ENCODE peak calls at places on chromosomes 5 and 9, in ten cellular contexts. O, Q, Z, S, E, Y, D, N, F and H are unnamed samples.

GRCh38 chr5:86228147-86228546 is 389.6 kb upstream of the COX7C start:
- DNase-seq in Y (no peak), S (no peak), Z (no peak), F (no peak), E (no peak), D (no peak), O (no peak), N (no peak), Q (no peak), H (no peak)

GRCh38 chr5:1007681-1008450 is 736 bp upstream of the NKD2 start:
- DNase-seq in E (no peak), Y (no peak), Z (no peak), S (no peak), N (no peak), O (no peak), F (no peak), D (no peak), Q (no peak), H (no peak)

GRCh38 chr5:73170522-73170921 is 2.5 kb upstream of the TMEM174 start:
- DNase-seq in N (peak; percentile 19), Q (peak; percentile 34), O (no peak), D (no peak), S (peak; percentile 19), Z (no peak), F (no peak), E (no peak), Y (peak; percentile 19), H (no peak)

GRCh38 chr5:39427225-39427624 is 2.4 kb upstream of the DAB2 start:
- DNase-seq in F (no peak), E (peak; percentile 71), O (no peak), D (no peak), Y (no peak), Q (no peak), Z (no peak), S (no peak), N (peak; percentile 21), H (no peak)

GRCh38 chr9:74960548-74960947 is 7.8 kb upstream of the C9orf40 start:
- DNase-seq in Z (peak; percentile 20), E (peak; percentile 19), F (no peak), S (no peak), N (no peak), D (no peak), Y (peak; percentile 6), Q (peak; percentile 90), O (no peak), H (no peak)

GRCh38 chr9:79028101-79028500 is 543.7 kb upstream of the TLE4 start:
- DNase-seq in F (no peak), N (no peak), Z (no peak), S (no peak), O (no peak), E (peak; percentile 22), D (no peak), Y (no peak), Q (peak; percentile 72), H (no peak)

GRCh38 chr9:105972805-105973204 is 278.5 kb downstream of the TMEM38B start:
- DNase-seq in E (no peak), S (no peak), D (no peak), N (no peak), Q (no peak), O (no peak), Z (no peak), F (no peak), Y (no peak), H (no peak)

GRCh38 chr5:41924872-41925554 is at the start of gene FBXO4:
- DNase-seq in S (peak; percentile 89), E (peak; percentile 93), Y (peak; percentile 71), F (peak; percentile 79), Z (peak; percentile 88), O (peak; percentile 80), N (peak; percentile 79), Q (peak; percentile 67), D (peak; percentile 59), H (peak; percentile 89)

GRCh38 chr9:27460225-27461023 is 63.7 kb upstream of the IFNK start:
- DNase-seq in N (no peak), Z (no peak), Q (peak; percentile 73), S (no peak), E (peak; percentile 28), D (no peak), F (no peak), Y (no peak), O (no peak), H (no peak)

GRCh38 chr5:157571357-157571827 is 4.2 kb downstream of the ADAM19 start:
- DNase-seq in Z (no peak), Y (no peak), E (no peak), D (no peak), O (no peak), Q (no peak), S (peak; percentile 29), F (peak; percentile 57), N (peak; percentile 14), H (no peak)

GRCh38 chr9:36637491-36638270 is 65.0 kb downstream of the MELK start:
- DNase-seq in O (no peak), Z (no peak), F (no peak), Y (no peak), Q (no peak), N (no peak), D (peak; percentile 3), E (no peak), S (no peak), H (no peak)

GRCh38 chr5:180130291-180130869 is 58.8 kb upstream of the RNF130 start:
- DNase-seq in E (no peak), Q (no peak), F (no peak), Y (no peak), N (no peak), O (no peak), S (no peak), D (no peak), Z (no peak), H (no peak)

GRCh38 chr5:76790632-76791290 is 28.1 kb upstream of the F2RL1 start:
- DNase-seq in E (peak; percentile 76), F (no peak), D (no peak), Q (peak; percentile 100), Z (peak; percentile 92), N (peak; percentile 87), O (no peak), S (no peak), Y (peak; percentile 76), H (no peak)

GRCh38 chr9:708182-708555 is 133.3 kb upstream of the DMRT1 start:
- DNase-seq in O (no peak), Q (peak; percentile 29), D (no peak), Z (no peak), F (no peak), S (no peak), Y (no peak), N (no peak), E (peak; percentile 41), H (no peak)

GRCh38 chr5:140317859-140318258 is 15.0 kb upstream of the PFDN1 start:
- DNase-seq in D (no peak), N (no peak), S (no peak), F (no peak), E (peak; percentile 67), O (no peak), Q (peak; percentile 82), Y (no peak), Z (no peak), H (no peak)

GRCh38 chr9:124352616-124353015 is 62.6 kb downstream of the PSMB7 start:
- DNase-seq in S (no peak), Z (no peak), O (no peak), E (peak; percentile 20), Y (no peak), N (no peak), Q (no peak), F (no peak), D (no peak), H (no peak)

GRCh38 chr9:86948153-86948929 is 1.0 kb upstream of the GAS1 start:
- DNase-seq in Y (peak; percentile 13), O (peak; percentile 39), D (no peak), Z (peak; percentile 70), Q (peak; percentile 59), S (peak; percentile 77), N (peak; percentile 64), E (peak; percentile 83), F (peak; percentile 69), H (peak; percentile 20)

GRCh38 chr9:19231126-19232035 is 888 bp downstream of the DENND4C start:
- DNase-seq in Q (peak; percentile 32), O (no peak), N (peak; percentile 9), Y (no peak), F (peak; percentile 32), Z (peak; percentile 9), E (peak; percentile 8), D (no peak), S (no peak), H (no peak)

GRCh38 chr9:133632806-133633680 is 3.1 kb upstream of the DBH start:
- DNase-seq in Z (no peak), F (no peak), E (no peak), N (no peak), O (no peak), Q (no peak), S (no peak), D (peak; percentile 36), Y (no peak), H (no peak)

GRCh38 chr9:128136816-128137793 is 9.6 kb upstream of the PTGES2 start:
- DNase-seq in N (no peak), Z (peak; percentile 26), F (no peak), O (no peak), E (peak; percentile 38), D (no peak), Q (no peak), S (no peak), Y (no peak), H (no peak)

GRCh38 chr9:30815585-30815984 is 1568.9 kb upstream of the ACO1 start:
- DNase-seq in F (no peak), E (no peak), S (no peak), Y (no peak), O (no peak), D (no peak), Q (no peak), Z (no peak), N (no peak), H (no peak)